ENCODE peak calls at places on chromosomes 5 and 9, in nine cellular contexts. One of them, this sample, is unnamed.

GRCh38 chr5:168390491-168390890 is 95.8 kb upstream of the RARS1 start:
- DNase-seq in NCI-H1092: no peak
- DNase-seq in frontal cortex: no peak
- DNase-seq in activated T-helper 9 cell treated with anti-CD3 and anti-CD28 coated beads, Interleukin-2, amount 50 U/mL, for 16 hours: no peak
- DNase-seq in colonic mucosa: no peak
- DNase-seq in effector CD4-positive, alpha-beta T cell: no peak
- DNase-seq in amniotic stem cell: no peak
- DNase-seq in stromal cell of bone marrow: no peak
- DNase-seq in kidney tubule cell: peak; percentile 58
- DNase-seq in this sample: no peak

GRCh38 chr9:114894801-114895433 is 35.5 kb downstream of the TNFSF8 start:
- DNase-seq in activated T-helper 9 cell treated with anti-CD3 and anti-CD28 coated beads, Interleukin-2, amount 50 U/mL, for 16 hours: no peak
- DNase-seq in effector CD4-positive, alpha-beta T cell: no peak
- DNase-seq in colonic mucosa: no peak
- DNase-seq in stromal cell of bone marrow: peak; percentile 90
- DNase-seq in NCI-H1092: peak; percentile 20
- DNase-seq in frontal cortex: no peak
- DNase-seq in amniotic stem cell: peak; percentile 94
- DNase-seq in kidney tubule cell: peak; percentile 96
- DNase-seq in this sample: peak; percentile 94

GRCh38 chr5:129077433-129078075 is 17.0 kb upstream of the ISOC1 start:
- DNase-seq in effector CD4-positive, alpha-beta T cell: no peak
- DNase-seq in stromal cell of bone marrow: no peak
- DNase-seq in amniotic stem cell: no peak
- DNase-seq in kidney tubule cell: no peak
- DNase-seq in NCI-H1092: no peak
- DNase-seq in activated T-helper 9 cell treated with anti-CD3 and anti-CD28 coated beads, Interleukin-2, amount 50 U/mL, for 16 hours: no peak
- DNase-seq in frontal cortex: no peak
- DNase-seq in colonic mucosa: no peak
- DNase-seq in this sample: no peak

GRCh38 chr9:77562021-77562748 is 85.9 kb downstream of the GNA14 start:
- DNase-seq in kidney tubule cell: no peak
- DNase-seq in activated T-helper 9 cell treated with anti-CD3 and anti-CD28 coated beads, Interleukin-2, amount 50 U/mL, for 16 hours: no peak
- DNase-seq in amniotic stem cell: no peak
- DNase-seq in NCI-H1092: no peak
- DNase-seq in stromal cell of bone marrow: no peak
- DNase-seq in colonic mucosa: no peak
- DNase-seq in effector CD4-positive, alpha-beta T cell: no peak
- DNase-seq in frontal cortex: no peak
- DNase-seq in this sample: no peak

GRCh38 chr9:136136127-136136445 is 17.4 kb upstream of the TMEM250 start:
- DNase-seq in kidney tubule cell: no peak
- DNase-seq in frontal cortex: no peak
- DNase-seq in colonic mucosa: no peak
- DNase-seq in amniotic stem cell: no peak
- DNase-seq in NCI-H1092: no peak
- DNase-seq in stromal cell of bone marrow: no peak
- DNase-seq in activated T-helper 9 cell treated with anti-CD3 and anti-CD28 coated beads, Interleukin-2, amount 50 U/mL, for 16 hours: no peak
- DNase-seq in effector CD4-positive, alpha-beta T cell: no peak
- DNase-seq in this sample: no peak

GRCh38 chr5:73592546-73592945 is 27.0 kb downstream of the UTP15 start:
- DNase-seq in activated T-helper 9 cell treated with anti-CD3 and anti-CD28 coated beads, Interleukin-2, amount 50 U/mL, for 16 hours: no peak
- DNase-seq in kidney tubule cell: peak; percentile 72
- DNase-seq in frontal cortex: no peak
- DNase-seq in amniotic stem cell: no peak
- DNase-seq in NCI-H1092: no peak
- DNase-seq in colonic mucosa: no peak
- DNase-seq in effector CD4-positive, alpha-beta T cell: no peak
- DNase-seq in stromal cell of bone marrow: no peak
- DNase-seq in this sample: no peak

GRCh38 chr9:37117956-37118355 is 2.4 kb upstream of the ZCCHC7 start:
- DNase-seq in kidney tubule cell: no peak
- DNase-seq in colonic mucosa: no peak
- DNase-seq in activated T-helper 9 cell treated with anti-CD3 and anti-CD28 coated beads, Interleukin-2, amount 50 U/mL, for 16 hours: no peak
- DNase-seq in frontal cortex: no peak
- DNase-seq in stromal cell of bone marrow: no peak
- DNase-seq in NCI-H1092: no peak
- DNase-seq in effector CD4-positive, alpha-beta T cell: no peak
- DNase-seq in amniotic stem cell: no peak
- DNase-seq in this sample: no peak

GRCh38 chr9:134709512-134710270 is 68.1 kb downstream of the COL5A1 start:
- DNase-seq in effector CD4-positive, alpha-beta T cell: no peak
- DNase-seq in amniotic stem cell: no peak
- DNase-seq in NCI-H1092: no peak
- DNase-seq in stromal cell of bone marrow: peak; percentile 48
- DNase-seq in kidney tubule cell: no peak
- DNase-seq in colonic mucosa: no peak
- DNase-seq in frontal cortex: no peak
- DNase-seq in activated T-helper 9 cell treated with anti-CD3 and anti-CD28 coated beads, Interleukin-2, amount 50 U/mL, for 16 hours: no peak
- DNase-seq in this sample: no peak

GRCh38 chr5:146906803-146907202 is 28.2 kb upstream of the PPP2R2B start:
- DNase-seq in colonic mucosa: no peak
- DNase-seq in stromal cell of bone marrow: no peak
- DNase-seq in NCI-H1092: no peak
- DNase-seq in frontal cortex: no peak
- DNase-seq in amniotic stem cell: no peak
- DNase-seq in activated T-helper 9 cell treated with anti-CD3 and anti-CD28 coated beads, Interleukin-2, amount 50 U/mL, for 16 hours: no peak
- DNase-seq in effector CD4-positive, alpha-beta T cell: no peak
- DNase-seq in kidney tubule cell: no peak
- DNase-seq in this sample: no peak

GRCh38 chr5:75856056-75856455 is 138.8 kb upstream of the POC5 start:
- DNase-seq in amniotic stem cell: no peak
- DNase-seq in NCI-H1092: no peak
- DNase-seq in activated T-helper 9 cell treated with anti-CD3 and anti-CD28 coated beads, Interleukin-2, amount 50 U/mL, for 16 hours: no peak
- DNase-seq in frontal cortex: no peak
- DNase-seq in stromal cell of bone marrow: no peak
- DNase-seq in colonic mucosa: no peak
- DNase-seq in effector CD4-positive, alpha-beta T cell: no peak
- DNase-seq in kidney tubule cell: no peak
- DNase-seq in this sample: no peak

GRCh38 chr9:134396825-134397224 is 70.6 kb downstream of the RXRA start:
- DNase-seq in NCI-H1092: no peak
- DNase-seq in kidney tubule cell: no peak
- DNase-seq in colonic mucosa: no peak
- DNase-seq in effector CD4-positive, alpha-beta T cell: peak; percentile 49
- DNase-seq in amniotic stem cell: no peak
- DNase-seq in activated T-helper 9 cell treated with anti-CD3 and anti-CD28 coated beads, Interleukin-2, amount 50 U/mL, for 16 hours: peak; percentile 44
- DNase-seq in frontal cortex: no peak
- DNase-seq in stromal cell of bone marrow: no peak
- DNase-seq in this sample: no peak

GRCh38 chr5:180521101-180521500 is 26.9 kb downstream of the CNOT6 start:
- DNase-seq in amniotic stem cell: no peak
- DNase-seq in stromal cell of bone marrow: no peak
- DNase-seq in activated T-helper 9 cell treated with anti-CD3 and anti-CD28 coated beads, Interleukin-2, amount 50 U/mL, for 16 hours: no peak
- DNase-seq in colonic mucosa: no peak
- DNase-seq in kidney tubule cell: peak; percentile 79
- DNase-seq in frontal cortex: no peak
- DNase-seq in effector CD4-positive, alpha-beta T cell: no peak
- DNase-seq in NCI-H1092: no peak
- DNase-seq in this sample: no peak

GRCh38 chr5:140044041-140044440 is 942 bp upstream of the NRG2 start:
- DNase-seq in amniotic stem cell: no peak
- DNase-seq in effector CD4-positive, alpha-beta T cell: no peak
- DNase-seq in frontal cortex: no peak
- DNase-seq in stromal cell of bone marrow: no peak
- DNase-seq in kidney tubule cell: peak; percentile 57
- DNase-seq in NCI-H1092: no peak
- DNase-seq in activated T-helper 9 cell treated with anti-CD3 and anti-CD28 coated beads, Interleukin-2, amount 50 U/mL, for 16 hours: no peak
- DNase-seq in colonic mucosa: no peak
- DNase-seq in this sample: no peak

GRCh38 chr5:37723147-37723961 is 116.5 kb downstream of the GDNF start:
- DNase-seq in frontal cortex: no peak
- DNase-seq in activated T-helper 9 cell treated with anti-CD3 and anti-CD28 coated beads, Interleukin-2, amount 50 U/mL, for 16 hours: no peak
- DNase-seq in amniotic stem cell: no peak
- DNase-seq in NCI-H1092: no peak
- DNase-seq in effector CD4-positive, alpha-beta T cell: no peak
- DNase-seq in colonic mucosa: no peak
- DNase-seq in kidney tubule cell: peak; percentile 76
- DNase-seq in stromal cell of bone marrow: no peak
- DNase-seq in this sample: no peak

GRCh38 chr9:114451707-114452031 is 53.6 kb downstream of the WHRN start:
- DNase-seq in effector CD4-positive, alpha-beta T cell: no peak
- DNase-seq in kidney tubule cell: no peak
- DNase-seq in frontal cortex: no peak
- DNase-seq in amniotic stem cell: no peak
- DNase-seq in activated T-helper 9 cell treated with anti-CD3 and anti-CD28 coated beads, Interleukin-2, amount 50 U/mL, for 16 hours: no peak
- DNase-seq in NCI-H1092: no peak
- DNase-seq in colonic mucosa: no peak
- DNase-seq in stromal cell of bone marrow: no peak
- DNase-seq in this sample: no peak

GRCh38 chr9:133113163-133113927 is 7.7 kb downstream of the RALGDS start:
- DNase-seq in NCI-H1092: no peak
- DNase-seq in stromal cell of bone marrow: peak; percentile 40
- DNase-seq in kidney tubule cell: peak; percentile 48
- DNase-seq in activated T-helper 9 cell treated with anti-CD3 and anti-CD28 coated beads, Interleukin-2, amount 50 U/mL, for 16 hours: no peak
- DNase-seq in frontal cortex: no peak
- DNase-seq in effector CD4-positive, alpha-beta T cell: no peak
- DNase-seq in colonic mucosa: no peak
- DNase-seq in amniotic stem cell: no peak
- DNase-seq in this sample: no peak

GRCh38 chr5:65066385-65066784 is 297.7 kb downstream of the CWC27 start:
- DNase-seq in amniotic stem cell: no peak
- DNase-seq in activated T-helper 9 cell treated with anti-CD3 and anti-CD28 coated beads, Interleukin-2, amount 50 U/mL, for 16 hours: no peak
- DNase-seq in colonic mucosa: no peak
- DNase-seq in stromal cell of bone marrow: no peak
- DNase-seq in effector CD4-positive, alpha-beta T cell: no peak
- DNase-seq in kidney tubule cell: no peak
- DNase-seq in NCI-H1092: no peak
- DNase-seq in frontal cortex: no peak
- DNase-seq in this sample: peak; percentile 89

GRCh38 chr5:181041043-181041442 is 977 bp downstream of the BTNL9 start:
- DNase-seq in activated T-helper 9 cell treated with anti-CD3 and anti-CD28 coated beads, Interleukin-2, amount 50 U/mL, for 16 hours: no peak
- DNase-seq in frontal cortex: no peak
- DNase-seq in effector CD4-positive, alpha-beta T cell: no peak
- DNase-seq in kidney tubule cell: no peak
- DNase-seq in stromal cell of bone marrow: no peak
- DNase-seq in colonic mucosa: no peak
- DNase-seq in amniotic stem cell: no peak
- DNase-seq in NCI-H1092: no peak
- DNase-seq in this sample: no peak

GRCh38 chr9:136331556-136332481 is 4.5 kb downstream of the GPSM1 start:
- DNase-seq in frontal cortex: no peak
- DNase-seq in amniotic stem cell: no peak
- DNase-seq in stromal cell of bone marrow: no peak
- DNase-seq in kidney tubule cell: no peak
- DNase-seq in colonic mucosa: no peak
- DNase-seq in NCI-H1092: no peak
- DNase-seq in effector CD4-positive, alpha-beta T cell: no peak
- DNase-seq in activated T-helper 9 cell treated with anti-CD3 and anti-CD28 coated beads, Interleukin-2, amount 50 U/mL, for 16 hours: no peak
- DNase-seq in this sample: no peak

GRCh38 chr5:37212096-37212495 is 37.1 kb downstream of the CPLANE1 start:
- DNase-seq in NCI-H1092: no peak
- DNase-seq in kidney tubule cell: no peak
- DNase-seq in effector CD4-positive, alpha-beta T cell: no peak
- DNase-seq in amniotic stem cell: no peak
- DNase-seq in frontal cortex: no peak
- DNase-seq in activated T-helper 9 cell treated with anti-CD3 and anti-CD28 coated beads, Interleukin-2, amount 50 U/mL, for 16 hours: no peak
- DNase-seq in colonic mucosa: no peak
- DNase-seq in stromal cell of bone marrow: no peak
- DNase-seq in this sample: no peak

GRCh38 chr5:76867827-76868693 is 18.2 kb downstream of the S100Z start:
- DNase-seq in kidney tubule cell: peak; percentile 84
- DNase-seq in frontal cortex: peak; percentile 47
- DNase-seq in effector CD4-positive, alpha-beta T cell: peak; percentile 41
- DNase-seq in colonic mucosa: peak; percentile 69
- DNase-seq in amniotic stem cell: peak; percentile 20
- DNase-seq in stromal cell of bone marrow: peak; percentile 45
- DNase-seq in NCI-H1092: peak; percentile 45
- DNase-seq in activated T-helper 9 cell treated with anti-CD3 and anti-CD28 coated beads, Interleukin-2, amount 50 U/mL, for 16 hours: peak; percentile 27
- DNase-seq in this sample: peak; percentile 10

This sample was measured in skeletal muscle cell.